ENCODE peak calls at places on chromosomes 4 and X, in five cellular contexts. N is A549, M is GM12878, V is HepG2, Q is K562. C is an unnamed sample.

GRCh38 chr4:100738388-100739165 is 220.8 kb upstream of the EMCN start:
- DNase-seq in V (no peak), M (no peak), N (peak), Q (no peak), C (no peak)

GRCh38 chr4:76714226-76714625 is 183.7 kb downstream of the SOWAHB start:
- DNase-seq in M (no peak), Q (no peak), N (no peak), V (no peak), C (no peak)

GRCh38 chr4:108979754-108980153 is 216.9 kb upstream of the ETNPPL start:
- DNase-seq in M (no peak), Q (no peak), V (no peak), N (no peak), C (no peak)

GRCh38 chr4:3340038-3340702 is 47.3 kb downstream of the RGS12 start:
- DNase-seq in V (no peak), N (no peak), M (no peak), Q (no peak), C (no peak)

GRCh38 chrX:11530621-11531020 is 135.1 kb downstream of the ARHGAP6 start:
- DNase-seq in N (no peak), Q (no peak), M (no peak), V (no peak), C (no peak)

GRCh38 chr4:76622126-76622525 is 187.1 kb downstream of the SHROOM3 start:
- DNase-seq in Q (no peak), M (no peak), N (no peak), V (no peak), C (no peak)

GRCh38 chr4:1644906-1645657 is 39.0 kb downstream of the FAM53A start:
- DNase-seq in N (no peak), V (no peak), Q (no peak), M (no peak), C (no peak)

GRCh38 chr4:97153042-97153441 is 990.2 kb downstream of the STPG2 start:
- DNase-seq in N (no peak), Q (no peak), M (no peak), V (peak), C (no peak)

GRCh38 chr4:141347738-141348524 is 127.2 kb downstream of the ZNF330 start:
- DNase-seq in Q (no peak), N (no peak), M (no peak), V (no peak), C (no peak)

GRCh38 chr4:55437356-55437796 is 41.6 kb downstream of the TMEM165 start:
- DNase-seq in V (peak), N (no peak), Q (peak), M (no peak), C (no peak)

GRCh38 chrX:3585719-3586118 is 127.7 kb downstream of the PRKX start:
- DNase-seq in N (no peak), Q (no peak), M (no peak), V (no peak), C (no peak)

GRCh38 chr4:120691106-120691505 is 231.4 kb downstream of the PRDM5 start:
- DNase-seq in M (no peak), V (no peak), Q (no peak), N (no peak), C (no peak)

GRCh38 chr4:1208266-1208961 is 36.0 kb upstream of the SPON2 start:
- DNase-seq in N (no peak), M (no peak), V (no peak), Q (no peak), C (no peak)

GRCh38 chrX:50978920-50979660 is 68.6 kb downstream of the BMP15 start:
- DNase-seq in M (no peak), Q (peak), V (no peak), N (no peak), C (no peak)

GRCh38 chrX:143115466-143115865 is 89.7 kb downstream of the SPANXN4 start:
- DNase-seq in N (no peak), V (no peak), M (no peak), Q (no peak), C (no peak)

GRCh38 chr4:121053601-121054143 is 18.7 kb downstream of the NDNF start:
- DNase-seq in N (no peak), V (no peak), M (no peak), Q (no peak), C (no peak)

GRCh38 chrX:155112171-155112570 is 40.9 kb downstream of the BRCC3 start:
- DNase-seq in Q (no peak), N (no peak), M (no peak), V (no peak), C (no peak)

GRCh38 chr4:154332681-154333421 is 158.7 kb downstream of the DCHS2 start:
- DNase-seq in N (no peak), V (no peak), M (peak), Q (peak), C (peak)

GRCh38 chr4:184231573-184231972 is 13.9 kb upstream of the ENPP6 start:
- DNase-seq in V (no peak), N (no peak), M (no peak), Q (no peak), C (no peak)

GRCh38 chr4:6463311-6464289 is 8.8 kb downstream of the PPP2R2C start:
- DNase-seq in N (no peak), V (no peak), Q (no peak), M (no peak), C (peak)

GRCh38 chr4:48410812-48411211 is 69.5 kb downstream of the SLAIN2 start:
- DNase-seq in N (no peak), M (no peak), V (no peak), Q (no peak), C (no peak)

GRCh38 chr4:139934336-139934735 is 219.6 kb downstream of the MAML3 start:
- DNase-seq in N (no peak), Q (no peak), M (no peak), V (no peak), C (no peak)

GRCh38 chr4:16745009-16745408 is 153.4 kb downstream of the LDB2 start:
- DNase-seq in N (no peak), V (no peak), Q (no peak), M (no peak), C (no peak)

GRCh38 chrX:56765816-56766553 is 36.9 kb downstream of the NBDY start:
- DNase-seq in Q (no peak), V (no peak), M (no peak), N (no peak), C (no peak)

GRCh38 chr4:127545271-127545670 is 87.5 kb upstream of the INTU start:
- DNase-seq in V (no peak), Q (no peak), N (no peak), M (no peak), C (no peak)

GRCh38 chr4:54659213-54660144 is 1.7 kb downstream of the KIT start:
- DNase-seq in Q (peak), N (no peak), V (no peak), M (no peak), C (no peak)

GRCh38 chr4:145808021-145808650 is 128.2 kb downstream of the C4orf51 start:
- DNase-seq in V (peak), N (peak), Q (peak), M (peak), C (peak)

GRCh38 chr4:8694226-8694625 is 101.7 kb downstream of the CPZ start:
- DNase-seq in M (no peak), V (no peak), N (no peak), Q (no peak), C (no peak)

GRCh38 chr4:102493794-102494193 is 7.4 kb upstream of the NFKB1 start:
- DNase-seq in M (no peak), N (no peak), V (no peak), Q (no peak), C (no peak)

GRCh38 chrX:109890910-109891502 is 111.9 kb upstream of the TMEM164 start:
- DNase-seq in V (peak), Q (peak), M (no peak), N (peak), C (peak)

GRCh38 chrX:349196-349595 is 30.6 kb upstream of the GTPBP6 start:
- DNase-seq in N (no peak), M (no peak), Q (no peak), V (no peak), C (no peak)

DNA sequence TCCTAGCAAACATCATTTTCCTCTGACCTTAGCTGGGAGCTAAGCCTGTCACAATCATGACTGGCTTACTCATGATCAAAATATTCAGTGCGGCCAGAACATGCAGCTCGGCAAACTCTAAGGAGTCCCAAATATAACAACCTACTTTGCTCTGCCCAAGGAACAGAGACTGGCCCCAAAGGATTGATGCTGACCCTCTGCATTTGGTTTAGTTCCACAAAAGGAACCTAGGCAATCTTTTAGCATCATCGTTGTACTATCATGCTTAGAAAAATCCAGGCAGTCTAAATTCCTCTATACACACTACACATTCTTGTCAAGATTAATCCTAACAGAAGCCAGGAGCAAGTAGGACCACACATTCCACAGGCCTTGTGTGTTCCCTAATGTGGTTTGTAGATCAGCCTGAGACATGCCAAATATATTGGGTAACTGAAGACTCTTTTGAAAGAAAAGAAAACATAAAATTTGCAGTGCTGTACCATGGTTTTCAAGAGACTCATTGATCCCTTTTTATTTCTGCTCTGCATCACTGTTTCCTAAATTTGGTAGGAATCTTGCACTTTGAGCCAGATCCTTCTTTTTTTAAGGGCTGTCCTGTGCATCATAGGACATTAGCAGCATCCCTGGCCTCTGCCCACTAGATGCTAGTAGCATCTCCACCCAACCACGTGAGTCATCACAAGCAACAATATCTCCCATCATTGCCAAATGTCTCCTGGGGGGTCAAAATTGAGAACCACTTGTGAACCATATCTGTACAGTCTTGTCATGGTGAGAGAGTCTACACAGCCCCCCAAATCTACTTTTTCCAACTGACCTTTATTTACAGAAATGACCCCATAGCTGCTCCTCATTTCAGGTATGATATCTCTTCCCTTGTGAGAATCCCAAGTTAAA is 17.6 kb upstream of the CC2D2A start:
- DNase-seq in Q (no peak), M (no peak), N (peak), V (no peak), C (no peak)
- TF ChIP-seq KDM1A in Q (no peak), M (no peak), N (no peak), V (no peak), C (no peak)

DNA sequence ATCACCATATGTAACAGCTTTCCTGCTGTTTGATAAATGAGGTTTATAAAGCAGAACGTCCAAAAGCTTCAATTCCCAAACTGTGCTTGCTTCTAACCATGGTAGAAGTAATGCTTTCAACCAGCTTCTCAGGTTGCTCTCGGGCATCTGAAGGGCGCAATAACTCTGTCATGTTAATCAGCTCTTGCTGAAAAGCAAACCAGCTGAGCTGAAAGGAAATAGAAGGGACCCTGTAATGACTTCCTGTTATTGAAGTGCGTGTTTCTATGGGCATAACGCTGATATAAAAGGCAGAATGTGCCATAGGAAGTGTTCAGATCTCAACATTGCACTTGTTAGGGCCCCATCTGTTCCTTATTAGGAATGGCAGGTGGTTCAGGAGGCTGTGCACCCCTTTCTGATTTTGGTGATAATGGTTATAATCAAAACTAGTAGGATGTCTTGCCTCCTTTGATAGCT is 21.2 kb downstream of the HERC3 start:
- DNase-seq in M (no peak), Q (no peak), V (no peak), N (no peak), C (no peak)
- TF ChIP-seq KDM1A in M (no peak), Q (no peak), V (no peak), N (no peak), C (no peak)

DNA sequence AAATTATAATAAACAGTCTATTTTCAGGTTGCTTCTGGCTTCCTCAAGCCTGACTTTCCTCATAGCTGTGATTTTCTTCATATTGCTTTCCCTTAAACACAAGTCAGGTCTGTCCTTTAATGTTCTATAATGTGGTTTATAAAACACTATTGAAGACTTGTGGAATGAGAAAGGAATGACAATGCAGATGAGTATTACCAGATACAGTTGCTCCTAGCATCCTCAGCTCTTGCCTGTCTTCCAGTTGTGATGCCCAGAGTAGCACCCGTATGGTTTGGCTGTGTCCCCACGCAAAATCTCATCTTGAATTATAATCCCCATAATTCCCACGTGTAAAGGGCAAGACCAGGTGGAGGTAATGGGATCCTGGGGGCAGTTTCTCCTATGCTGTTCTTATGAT is 265.7 kb upstream of the BOD1L1 start:
- DNase-seq in Q (no peak), N (no peak), M (no peak), V (no peak), C (no peak)
- TF ChIP-seq KDM1A in Q (no peak), N (no peak), M (no peak), V (no peak), C (no peak)

GRCh38 chrX:119507206-119507605 is 39.0 kb downstream of the SLC25A5 start:
- DNase-seq in M (no peak), V (no peak), N (no peak), Q (no peak), C (no peak)

GRCh38 chrX:119503484-119503861 is 35.2 kb downstream of the SLC25A5 start:
- DNase-seq in Q (no peak), V (peak), M (no peak), N (peak), C (no peak)

GRCh38 chrX:119502727-119503483 is 34.7 kb downstream of the SLC25A5 start:
- DNase-seq in M (no peak), Q (no peak), N (peak), V (peak), C (no peak)

GRCh38 chrX:119501511-119502148 is 33.4 kb downstream of the SLC25A5 start:
- DNase-seq in M (no peak), V (no peak), Q (no peak), N (no peak), C (no peak)

DNA sequence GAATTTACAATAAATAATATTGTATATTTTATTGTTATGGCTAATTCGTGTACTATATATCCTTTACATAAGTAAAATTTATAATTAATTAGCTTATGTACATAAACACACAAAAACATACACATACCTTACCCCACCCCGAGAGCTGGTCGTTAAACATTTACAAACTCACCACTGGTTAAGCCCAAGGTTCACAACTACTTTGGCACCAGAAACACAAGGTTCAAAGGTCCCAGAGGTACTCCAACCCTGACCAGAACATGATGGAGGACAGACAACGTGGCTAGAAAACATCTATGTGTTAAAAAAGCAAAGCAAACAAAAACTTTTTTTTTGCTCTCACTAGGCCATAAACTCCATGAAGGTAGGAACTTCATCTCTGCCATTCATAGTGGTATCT is 37.7 kb downstream of the SLC25A5 start:
- DNase-seq in N (no peak), Q (no peak), V (peak), M (no peak), C (no peak)
- TF ChIP-seq KDM1A in N (no peak), Q (no peak), V (no peak), M (no peak), C (no peak)

GRCh38 chr4:150044517-150044916 is 33.7 kb upstream of the DCLK2 start:
- DNase-seq in N (no peak), V (no peak), Q (no peak), M (no peak), C (no peak)

GRCh38 chr4:150049682-150050081 is 28.6 kb upstream of the DCLK2 start:
- DNase-seq in N (no peak), Q (no peak), M (no peak), V (no peak), C (no peak)

GRCh38 chr4:150047546-150047945 is 30.7 kb upstream of the DCLK2 start:
- DNase-seq in V (no peak), M (no peak), Q (no peak), N (no peak), C (no peak)

GRCh38 chr4:150046728-150047217 is 31.5 kb upstream of the DCLK2 start:
- DNase-seq in N (no peak), Q (no peak), M (no peak), V (no peak), C (no peak)

GRCh38 chr4:150045410-150045809 is 32.8 kb upstream of the DCLK2 start:
- DNase-seq in V (no peak), M (no peak), Q (no peak), N (no peak), C (no peak)
- TF ChIP-seq KDM1A in V (no peak), M (no peak), Q (no peak), N (no peak), C (no peak)

GRCh38 chrX:119791437-119792231 is at the start of gene RPL39:
- DNase-seq in N (peak), M (peak), V (peak), Q (peak), C (no peak)

DNA sequence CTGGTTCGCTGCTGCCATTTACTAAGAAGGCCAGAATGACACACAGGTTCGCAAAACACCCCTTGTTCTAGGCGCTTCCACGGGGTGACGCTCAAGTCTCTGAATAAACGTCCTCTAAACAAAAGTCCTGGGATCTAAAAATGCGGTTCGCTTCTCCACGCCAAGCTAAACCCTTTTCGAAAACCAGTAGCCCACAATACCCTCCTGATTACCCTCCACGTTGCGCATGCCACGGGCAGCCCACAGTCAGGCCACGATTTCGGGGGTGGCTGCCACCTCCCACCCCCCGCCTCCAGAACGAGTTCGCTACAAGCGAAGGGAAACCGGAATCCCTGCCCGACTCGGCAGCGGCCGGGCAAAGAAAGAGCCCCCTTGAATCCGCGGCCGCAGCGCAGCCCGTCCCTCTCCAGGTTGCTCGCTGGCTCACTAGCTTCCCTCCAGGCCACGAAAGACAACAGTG is 423 bp downstream of the RPL39 start:
- DNase-seq in M (no peak), Q (peak), V (peak), N (no peak), C (no peak)
- TF ChIP-seq KDM1A in M (no peak), Q (no peak), V (no peak), N (no peak), C (no peak)

DNA sequence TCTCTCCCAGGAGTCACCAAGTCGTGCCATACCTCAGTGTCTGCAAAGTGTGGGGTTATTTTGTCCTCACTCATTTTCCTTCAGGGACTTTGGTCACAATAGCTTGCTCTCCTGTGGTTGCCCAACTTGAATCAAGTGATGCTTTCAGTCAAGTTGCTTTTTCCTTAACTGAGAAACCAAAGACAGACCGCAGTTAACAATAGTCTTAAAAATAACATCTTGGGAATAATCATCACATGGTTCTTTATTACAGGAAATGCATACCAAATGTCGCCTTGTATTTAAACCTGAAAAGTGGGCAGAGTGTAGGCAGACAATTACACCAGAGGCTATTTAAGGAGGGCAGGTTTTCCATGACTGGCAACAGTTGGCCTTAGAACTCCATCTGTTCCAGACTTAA is 44.5 kb upstream of the NDP start:
- DNase-seq in Q (no peak), M (no peak), V (no peak), N (no peak), C (no peak)
- TF ChIP-seq KDM1A in Q (no peak), M (no peak), V (no peak), N (no peak), C (no peak)

GRCh38 chr4:26021417-26022345 is 107.7 kb downstream of the SMIM20 start:
- DNase-seq in V (no peak), N (peak), Q (no peak), M (no peak), C (no peak)
- TF ChIP-seq KDM1A in V (no peak), N (no peak), Q (no peak), M (no peak), C (no peak)

DNA sequence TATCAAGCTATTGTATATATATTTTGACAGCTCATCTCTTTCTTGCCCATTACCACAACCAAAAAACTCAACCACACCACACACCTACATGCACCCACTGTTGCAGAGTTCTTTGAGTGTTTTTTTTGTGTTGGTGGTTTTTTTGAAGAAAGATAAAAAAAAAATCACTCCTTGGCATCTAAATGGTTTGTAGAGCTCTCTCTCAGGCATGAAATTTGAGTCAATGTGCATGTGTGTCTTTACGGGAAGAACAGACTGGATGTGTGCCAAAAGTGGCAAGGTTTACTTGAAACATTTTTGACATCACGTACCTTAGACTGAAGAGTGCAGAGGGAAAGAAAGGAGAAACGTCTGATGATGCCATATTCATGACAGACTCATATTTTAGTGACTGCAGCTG is 154.2 kb downstream of the FHIP1A start:
- DNase-seq in N (no peak), V (no peak), M (no peak), Q (no peak), C (no peak)
- TF ChIP-seq KDM1A in N (no peak), V (no peak), M (no peak), Q (no peak), C (no peak)

C was measured in H1.